ENCODE peak calls at places on chromosomes 5 and 9, in six cellular contexts. U, I, O, B, M and P are unnamed samples.

GRCh38 chr5:127386557-127386956 is 96.0 kb downstream of the MEGF10 start:
- DNase-seq in B (no peak), M (no peak), I (no peak), U (peak; percentile 60), O (no peak), P (no peak)

GRCh38 chr9:91818226-91818587 is 131.8 kb downstream of the ROR2 start:
- DNase-seq in B (no peak), M (no peak), U (no peak), O (no peak), I (no peak), P (no peak)

GRCh38 chr5:140569197-140569596 is 4.6 kb downstream of the SLC35A4 start:
- DNase-seq in U (no peak), M (no peak), I (no peak), B (no peak), O (no peak), P (no peak)

GRCh38 chr5:308672-309271 is 12.7 kb upstream of the AHRR start:
- DNase-seq in I (no peak), U (no peak), O (no peak), M (no peak), B (no peak), P (no peak)

GRCh38 chr9:84297162-84297821 is 43.3 kb downstream of the SLC28A3 start:
- DNase-seq in I (no peak), M (no peak), B (no peak), U (peak; percentile 50), O (no peak), P (no peak)

GRCh38 chr9:75964431-75964830 is 74.0 kb downstream of the PCSK5 start:
- DNase-seq in M (no peak), O (no peak), U (no peak), B (no peak), I (no peak), P (no peak)

GRCh38 chr5:57895766-57896165 is 413.2 kb upstream of the ACTBL2 start:
- DNase-seq in M (no peak), I (no peak), O (no peak), B (no peak), U (no peak), P (no peak)

GRCh38 chr9:97468658-97469448 is 32.6 kb upstream of the TMOD1 start:
- DNase-seq in I (peak; percentile 44), M (peak; percentile 58), U (peak; percentile 65), B (peak; percentile 18), O (peak; percentile 54), P (peak; percentile 76)